ENCODE peak calls at places on chromosomes 3 and 15, in six cellular contexts. Z is tibial nerve, J is Caco-2, R is PC-9, L is OCI-LY7, G is upper lobe of right lung. U is an unnamed sample.

GRCh38 chr3:13277130-13277783 is 142.9 kb downstream of the NUP210 start:
- DNase-seq in G (peak; percentile 41), L (no peak), J (no peak), R (no peak), Z (no peak), U (no peak)

GRCh38 chr3:114179575-114179974 is 723 bp upstream of the DRD3 start:
- DNase-seq in Z (no peak), J (peak; percentile 12), G (no peak), R (no peak), L (peak; percentile 35), U (no peak)

GRCh38 chr15:49242820-49243219 is 72.8 kb downstream of the GALK2 start:
- DNase-seq in L (no peak), Z (no peak), R (no peak), J (no peak), G (no peak), U (peak; percentile 73)

GRCh38 chr15:60964527-60964926 is 264.6 kb downstream of the RORA start:
- DNase-seq in J (peak; percentile 11), L (no peak), G (no peak), Z (no peak), R (no peak), U (no peak)

GRCh38 chr3:129501630-129502029 is 26.8 kb upstream of the RHO start:
- DNase-seq in Z (no peak), R (no peak), G (no peak), J (no peak), L (no peak), U (no peak)

GRCh38 chr3:32813180-32813579 is 4.6 kb upstream of the TRIM71 start:
- DNase-seq in L (no peak), G (no peak), R (no peak), Z (no peak), J (peak; percentile 24), U (no peak)

GRCh38 chr3:185825379-185825638 is 467 bp upstream of the IGF2BP2 start:
- DNase-seq in R (no peak), G (no peak), L (no peak), J (no peak), Z (no peak), U (no peak)

GRCh38 chr3:157542711-157543485 is 39.7 kb upstream of the VEPH1 start:
- DNase-seq in Z (peak; percentile 62), J (peak; percentile 51), L (no peak), R (peak; percentile 82), G (peak; percentile 92), U (no peak)

GRCh38 chr3:166190360-166190759 is 353.1 kb upstream of the BCHE start:
- DNase-seq in L (no peak), G (no peak), Z (no peak), J (peak; percentile 0), R (peak; percentile 5), U (peak; percentile 20)

GRCh38 chr15:58517252-58517681 is 85.5 kb downstream of the LIPC start:
- DNase-seq in L (no peak), Z (no peak), J (no peak), G (no peak), R (no peak), U (no peak)

GRCh38 chr3:125116311-125117069 is 60.7 kb upstream of the HEG1 start:
- DNase-seq in R (peak; percentile 77), L (no peak), G (no peak), Z (no peak), J (no peak), U (peak; percentile 60)

GRCh38 chr15:83436513-83437158 is 10.5 kb upstream of the SH3GL3 start:
- DNase-seq in G (no peak), L (peak; percentile 2), R (no peak), Z (no peak), J (peak; percentile 35), U (no peak)

GRCh38 chr15:59550961-59551360 is 60.6 kb upstream of the GCNT3 start:
- DNase-seq in L (no peak), J (peak; percentile 24), R (no peak), G (no peak), Z (no peak), U (no peak)

GRCh38 chr3:46356909-46357308 is 3.0 kb downstream of the CCR2 start:
- DNase-seq in L (no peak), Z (no peak), J (no peak), G (no peak), R (no peak), U (no peak)

GRCh38 chr3:46361408-46362283 is 7.7 kb downstream of the CCR2 start:
- DNase-seq in G (no peak), J (peak; percentile 6), L (no peak), Z (no peak), R (peak; percentile 36), U (no peak)

GRCh38 chr3:46358466-46358865 is 4.6 kb downstream of the CCR2 start:
- DNase-seq in L (no peak), R (no peak), Z (no peak), J (no peak), G (no peak), U (no peak)

GRCh38 chr3:46360904-46361303 is 7.0 kb downstream of the CCR2 start:
- DNase-seq in G (no peak), J (no peak), Z (no peak), L (no peak), R (no peak), U (no peak)

DNA sequence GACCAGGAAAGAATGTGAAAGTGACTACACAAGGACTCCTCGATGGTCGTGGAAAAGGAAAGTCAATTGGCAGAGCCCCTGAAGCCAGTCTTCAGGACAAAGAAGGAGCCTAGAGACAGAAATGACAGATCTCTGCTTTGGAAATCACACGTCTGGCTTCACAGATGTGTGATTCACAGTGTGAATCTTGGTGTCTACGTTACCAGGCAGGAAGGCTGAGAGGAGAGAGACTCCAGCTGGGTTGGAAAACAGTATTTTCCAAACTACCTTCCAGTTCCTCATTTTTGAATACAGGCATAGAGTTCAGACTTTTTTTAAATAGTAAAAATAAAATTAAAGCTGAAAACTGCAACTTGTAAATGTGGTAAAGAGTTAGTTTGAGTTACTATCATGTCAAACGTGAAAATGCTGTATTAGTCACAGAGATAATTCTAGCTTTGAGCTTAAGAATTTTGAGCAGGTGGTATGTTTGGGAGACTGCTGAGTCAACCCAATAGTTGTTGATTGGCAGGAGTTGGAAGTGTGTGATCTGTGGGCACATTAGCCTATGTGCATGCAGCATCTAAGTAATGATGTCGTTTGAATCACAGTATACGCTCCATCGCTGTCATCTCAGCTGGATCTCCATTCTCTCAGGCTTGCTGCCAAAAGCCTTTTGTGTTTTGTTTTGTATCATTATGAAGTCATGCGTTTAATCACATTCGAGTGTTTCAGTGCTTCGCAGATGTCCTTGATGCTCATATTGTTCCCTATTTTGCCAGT is 6.0 kb downstream of the CCR2 start:
- DNase-seq in Z (no peak), R (no peak), G (no peak), L (no peak), J (no peak), U (no peak)
- H3K4me3 ChIP-seq in Z (no peak overlapping the region), R (no peak overlapping the region), G (no peak overlapping the region), L (no peak overlapping the region), J (no peak overlapping the region), U (no peak overlapping the region)

DNA sequence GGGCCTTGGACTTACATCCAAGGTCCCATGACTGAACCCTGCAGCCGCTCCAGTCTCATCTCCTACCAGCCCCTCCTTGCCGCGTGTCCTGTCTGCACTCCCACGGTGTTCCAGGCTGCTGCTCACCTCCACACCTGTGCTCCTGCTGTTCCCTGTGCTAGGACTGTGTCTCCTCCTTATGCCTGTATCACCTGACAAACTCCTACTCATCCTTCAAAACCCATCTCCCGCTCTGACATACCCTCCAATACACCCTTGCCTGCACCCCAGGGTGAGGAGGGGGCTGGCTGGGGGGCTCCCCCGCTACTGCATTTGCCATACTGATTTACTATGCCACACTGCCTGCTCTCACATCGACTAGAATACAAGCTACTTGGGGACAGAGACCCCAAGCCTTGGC is 53.6 kb downstream of the CYP11A1 start:
- DNase-seq in L (no peak), R (no peak), G (no peak), Z (no peak), J (no peak), U (no peak)
- H3K4me3 ChIP-seq in L (no peak overlapping the region), R (no peak overlapping the region), G (no peak overlapping the region), Z (no peak overlapping the region), J (no peak overlapping the region), U (no peak overlapping the region)

GRCh38 chr3:149532463-149533180 is 58.1 kb downstream of the TM4SF4 start:
- DNase-seq in G (no peak), Z (no peak), J (no peak), L (no peak), R (no peak), U (no peak)
- H3K4me3 ChIP-seq in G (no peak overlapping the region), Z (no peak overlapping the region), J (no peak overlapping the region), L (no peak overlapping the region), R (no peak overlapping the region), U (no peak overlapping the region)

DNA sequence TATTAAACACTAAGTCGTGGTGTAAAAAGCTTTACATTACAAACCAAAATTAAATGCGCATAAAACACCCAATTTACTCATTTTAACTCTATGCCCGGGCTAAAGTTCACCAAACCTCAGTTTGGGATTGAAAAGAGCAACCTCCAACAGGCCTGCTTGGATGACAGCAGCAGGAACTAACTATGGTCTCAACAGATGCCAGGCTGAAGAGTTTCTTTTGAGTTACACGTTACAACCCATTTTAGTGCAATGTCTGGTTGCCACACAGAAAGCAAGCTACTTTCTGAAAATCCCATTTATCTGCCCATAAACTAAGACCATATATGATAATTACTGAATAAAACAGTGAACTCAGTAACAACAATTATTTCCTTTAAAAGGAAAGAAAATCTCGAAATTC is 2.2 kb downstream of the SATB1 start:
- DNase-seq in Z (no peak), R (no peak), L (no peak), G (no peak), J (no peak), U (no peak)
- H3K4me3 ChIP-seq in Z (peak overlapping the region; percentile 88), R (peak overlapping the region; percentile 86), L (peak overlapping the region; percentile 81), G (peak overlapping the region; percentile 79), J (no peak overlapping the region), U (peak overlapping the region; percentile 82)